ENCODE peak calls at places on chromosomes 13 and 19, in six cellular contexts. A is sigmoid colon, J is GM12878, P is suprapubic skin, G is breast epithelium, D is stomach. H is an unnamed sample.
A peak's percentile ranks its signal among the peaks of the same experiment; 100 is the strongest.

GRCh38 chr19:54400913-54401312 is 14.4 kb upstream of the TTYH1 start:
- DNase-seq in G (no peak), D (no peak), P (no peak), A (no peak), J (no peak), H (no peak)

GRCh38 chr19:27972291-27973040 is 1240.5 kb downstream of the UQCRFS1 start:
- DNase-seq in J (no peak), A (no peak), P (no peak), D (no peak), G (no peak), H (no peak)

GRCh38 chr19:955803-956746 is 28.1 kb upstream of the WDR18 start:
- DNase-seq in J (no peak), D (no peak), P (peak; percentile 50), A (no peak), G (no peak), H (no peak)

GRCh38 chr19:7618771-7619510 is 10.4 kb downstream of the XAB2 start:
- DNase-seq in J (no peak), P (no peak), A (no peak), D (peak; percentile 96), G (peak; percentile 96), H (peak; percentile 94)

GRCh38 chr19:51439021-51439465 is 19.2 kb downstream of the SIGLEC8 start:
- DNase-seq in G (no peak), A (no peak), P (no peak), D (no peak), J (no peak), H (no peak)

GRCh38 chr19:35458821-35459391 is 10.8 kb downstream of the FFAR2 start:
- DNase-seq in D (peak; percentile 72), J (peak; percentile 64), A (no peak), G (no peak), P (no peak), H (peak; percentile 42)

GRCh38 chr13:34414616-34415015 is 527.5 kb upstream of the NBEA start:
- DNase-seq in G (no peak), J (no peak), A (no peak), D (no peak), P (no peak), H (no peak)

GRCh38 chr19:2727640-2727944 is 6.4 kb upstream of the DIRAS1 start:
- DNase-seq in G (no peak), P (no peak), A (no peak), D (no peak), J (no peak), H (no peak)

GRCh38 chr13:80685942-80686341 is 345.0 kb upstream of the SPRY2 start:
- DNase-seq in G (no peak), D (no peak), P (no peak), J (no peak), A (no peak), H (no peak)

GRCh38 chr13:24027494-24027893 is 130.2 kb upstream of the C1QTNF9B start:
- DNase-seq in A (no peak), D (no peak), P (no peak), J (no peak), G (no peak), H (no peak)

GRCh38 chr19:35350591-35350990 is 2.9 kb downstream of the FFAR1 start:
- DNase-seq in G (peak; percentile 28), P (peak; percentile 50), D (no peak), A (peak; percentile 44), J (no peak), H (no peak)

GRCh38 chr19:35044317-35045117 is 3.0 kb downstream of the HPN start:
- DNase-seq in J (no peak), G (no peak), A (no peak), P (no peak), D (peak; percentile 68), H (peak; percentile 60)

GRCh38 chr19:49161987-49162386 is 4.4 kb downstream of the TRPM4 start:
- DNase-seq in A (no peak), D (no peak), G (no peak), J (no peak), P (no peak), H (no peak)

GRCh38 chr13:44649118-44649455 is 73.0 kb upstream of the TSC22D1 start:
- DNase-seq in P (no peak), A (no peak), D (no peak), J (no peak), G (no peak), H (no peak)

GRCh38 chr13:100721885-100722512 is 47.4 kb upstream of the TMTC4 start:
- DNase-seq in J (no peak), D (peak; percentile 77), P (no peak), A (no peak), G (no peak), H (peak; percentile 30)

GRCh38 chr13:97359181-97360057 is 74.5 kb upstream of the RAP2A start:
- DNase-seq in G (no peak), J (no peak), A (peak; percentile 84), P (no peak), D (peak; percentile 36), H (no peak)

GRCh38 chr19:34131100-34131499 is 41.2 kb upstream of the LSM14A start:
- DNase-seq in J (no peak), P (no peak), D (no peak), G (no peak), A (no peak), H (no peak)

GRCh38 chr19:39943586-39943985 is 9.2 kb upstream of the FCGBP start:
- DNase-seq in D (peak; percentile 49), A (no peak), J (no peak), P (no peak), G (no peak), H (no peak)

GRCh38 chr13:30880756-30881155 is 25.3 kb upstream of the MEDAG start:
- DNase-seq in A (no peak), D (no peak), G (no peak), J (no peak), P (no peak), H (no peak)

GRCh38 chr19:6774821-6775707 is 2.6 kb downstream of the VAV1 start:
- DNase-seq in J (no peak), G (no peak), A (no peak), D (no peak), P (no peak), H (no peak)

GRCh38 chr13:42747399-42747873 is 33.9 kb upstream of the FAM216B start:
- DNase-seq in G (no peak), P (no peak), J (no peak), A (no peak), D (no peak), H (no peak)

GRCh38 chr13:110517505-110518149 is 43.9 kb downstream of the RAB20 start:
- DNase-seq in D (no peak), P (no peak), G (no peak), A (peak; percentile 40), J (no peak), H (no peak)

GRCh38 chr19:19943848-19944582 is 43.3 kb downstream of the ZNF93 start:
- DNase-seq in J (no peak), D (no peak), P (no peak), A (no peak), G (no peak), H (no peak)

GRCh38 chr19:7471696-7472620 is 16.9 kb downstream of the PEX11G start:
- DNase-seq in J (no peak), D (no peak), G (no peak), P (no peak), A (no peak), H (no peak)

GRCh38 chr13:43291289-43292055 is 268.1 kb downstream of the DNAJC15 start:
- DNase-seq in D (no peak), J (no peak), P (no peak), A (no peak), G (no peak), H (no peak)

GRCh38 chr19:39407644-39408391 is 1.2 kb downstream of the ZFP36 start:
- DNase-seq in A (peak; percentile 84), D (peak; percentile 76), G (peak; percentile 82), J (no peak), P (peak; percentile 86), H (peak; percentile 59)

GRCh38 chr19:50921391-50922315 is 10.5 kb upstream of the KLK4 start:
- DNase-seq in P (no peak), D (no peak), A (no peak), J (no peak), G (no peak), H (no peak)

GRCh38 chr19:2888739-2889224 is 11.9 kb upstream of the ZNF57 start:
- DNase-seq in G (no peak), J (no peak), A (no peak), D (no peak), P (no peak), H (peak; percentile 22)

GRCh38 chr19:3357362-3357730 is 9.0 kb upstream of the NFIC start:
- DNase-seq in A (no peak), G (no peak), J (no peak), P (no peak), D (no peak), H (no peak)

DNA sequence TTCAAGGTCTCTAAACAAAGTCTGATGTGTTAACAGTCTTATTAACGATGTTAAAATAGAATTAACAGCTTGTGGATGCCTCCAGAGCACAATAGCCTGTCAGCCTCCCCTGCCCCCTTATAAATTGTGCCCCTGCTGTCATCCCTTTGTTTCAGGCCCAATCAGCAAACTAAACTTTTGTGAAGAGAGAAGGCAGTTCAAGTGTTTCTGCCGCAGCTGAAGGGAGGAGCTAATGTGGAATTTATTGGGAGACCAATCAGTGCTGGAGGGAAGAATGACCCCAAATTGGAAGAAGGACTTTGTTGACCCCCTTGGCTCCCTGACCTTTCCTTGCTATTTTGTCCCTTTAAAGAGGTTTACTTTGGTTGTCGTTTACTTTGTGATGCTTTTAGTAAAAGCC is 160.5 kb downstream of the TM9SF2 start:
- DNase-seq in D (no peak), G (no peak), J (no peak), A (no peak), P (no peak), H (no peak)
- TF ChIP-seq POLR2A in D (no peak), G (no peak), J (no peak), A (no peak), P (no peak), H (no peak)

DNA sequence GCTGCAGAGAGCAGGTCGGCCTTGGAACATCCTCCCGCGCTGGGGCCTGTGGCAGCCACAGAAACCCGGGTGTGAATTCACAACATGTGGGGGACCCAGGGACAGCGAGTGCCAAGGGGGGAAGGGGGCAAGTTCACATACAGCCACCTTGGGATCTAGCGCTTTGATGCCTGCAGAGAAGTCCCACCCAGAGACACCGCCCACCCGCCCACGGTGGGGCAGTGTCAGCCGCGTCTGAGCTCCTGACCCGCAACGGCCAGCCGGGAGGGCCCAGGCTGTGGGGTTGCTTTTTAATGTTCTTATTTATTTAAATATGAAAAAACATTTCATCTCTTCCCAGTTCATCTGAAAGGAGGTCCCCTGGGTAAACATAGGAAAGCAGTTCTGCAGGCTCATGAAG is 12.9 kb downstream of the MYDGF start:
- DNase-seq in J (no peak), P (no peak), G (no peak), D (no peak), A (no peak), H (no peak)
- TF ChIP-seq POLR2AphosphoS5 in J (no peak), P (no peak), G (no peak), D (no peak), A (no peak), H (no peak)

DNA sequence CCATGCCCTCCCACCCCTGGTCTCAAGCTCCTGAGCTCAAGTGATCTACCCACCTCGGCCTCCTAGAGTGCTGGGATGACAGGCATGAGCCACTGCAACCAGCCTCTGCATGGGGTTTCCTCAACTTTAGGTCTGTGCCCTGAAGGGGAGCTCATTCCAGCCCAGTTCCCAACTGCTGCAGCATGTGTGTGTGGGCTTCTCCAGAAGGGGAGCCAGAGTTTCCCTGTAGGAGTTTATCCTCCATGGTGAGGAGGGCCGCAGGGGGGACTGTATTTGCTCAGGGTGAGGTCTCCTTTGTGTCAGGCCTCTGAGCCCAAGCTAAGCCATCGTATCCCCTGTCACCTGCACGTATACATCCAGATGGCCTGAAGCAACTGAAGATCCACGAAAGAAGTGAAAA is 11.3 kb upstream of the ZNF808 start:
- DNase-seq in J (no peak), A (no peak), P (no peak), G (no peak), D (no peak), H (no peak)
- H3K9me3 ChIP-seq in J (peaks cover 2% of the 10 kb centered on the region), A (peaks cover 37% of the 10 kb centered on the region), P (peaks cover 13% of the 10 kb centered on the region), G (peaks cover 37% of the 10 kb centered on the region), D (peaks cover 4% of the 10 kb centered on the region), H (peaks cover 16% of the 10 kb centered on the region)

GRCh38 chr19:52527134-52527953 is at the start of gene ZNF808:
- DNase-seq in J (peak; percentile 68), D (peak; percentile 98), A (peak; percentile 98), P (peak; percentile 99), G (peak; percentile 98), H (peak; percentile 100)
- TF ChIP-seq POLR2A in J (peak; percentile 74), D (no peak), A (peak; percentile 34), P (no peak), G (no peak), H (peak; percentile 62)

H was measured in upper lobe of left lung.